ENCODE peak calls at places on chromosomes 7 and 10, in five cellular contexts. C, O, R, J and Y are unnamed samples.

GRCh38 chr10:23448802-23449570 is 10.1 kb downstream of the OTUD1 start:
- DNase-seq in C (no peak), O (peak), R (no peak), J (peak), Y (peak)

GRCh38 chr10:75967491-75967890 is 536.1 kb downstream of the LRMDA start:
- DNase-seq in C (no peak), O (no peak), R (no peak), J (no peak), Y (no peak)

GRCh38 chr10:20744851-20745250 is 152.3 kb downstream of the NEBL start:
- DNase-seq in C (no peak), O (no peak), R (no peak), J (no peak), Y (no peak)

GRCh38 chr10:91983403-91983802 is 59.8 kb downstream of the BTAF1 start:
- DNase-seq in C (no peak), O (no peak), R (no peak), J (no peak), Y (no peak)

GRCh38 chr7:42883950-42884349 is 27.9 kb downstream of the C7orf25 start:
- DNase-seq in C (peak), O (no peak), R (no peak), J (no peak), Y (peak)

GRCh38 chr10:34505338-34505737 is 309.8 kb downstream of the PARD3 start:
- DNase-seq in C (no peak), O (no peak), R (no peak), J (no peak), Y (no peak)

GRCh38 chr10:30062090-30062489 is 2.7 kb upstream of the JCAD start:
- DNase-seq in C (no peak), O (no peak), R (no peak), J (no peak), Y (no peak)

GRCh38 chr7:50838675-50839377 is 56.1 kb upstream of the GRB10 start:
- DNase-seq in C (no peak), O (no peak), R (peak), J (no peak), Y (no peak)

GRCh38 chr7:11831383-11831726 is 643 bp downstream of the THSD7A start:
- DNase-seq in C (no peak), O (no peak), R (no peak), J (no peak), Y (no peak)

GRCh38 chr7:133529861-133530260 is 277.0 kb downstream of the EXOC4 start:
- DNase-seq in C (no peak), O (no peak), R (no peak), J (no peak), Y (no peak)

GRCh38 chr7:157047148-157047547 is 36.7 kb upstream of the MNX1 start:
- DNase-seq in C (no peak), O (no peak), R (peak), J (no peak), Y (no peak)

GRCh38 chr10:7826971-7827370 is 8.7 kb downstream of the TAF3 start:
- DNase-seq in C (no peak), O (no peak), R (peak), J (no peak), Y (no peak)

GRCh38 chr7:103524042-103524907 is 78.3 kb upstream of the SLC26A5 start:
- DNase-seq in C (no peak), O (peak), R (no peak), J (peak), Y (peak)

GRCh38 chr10:11678074-11678793 is 63.9 kb upstream of the ECHDC3 start:
- DNase-seq in C (no peak), O (peak), R (no peak), J (peak), Y (peak)

GRCh38 chr10:59887972-59888640 is 18.2 kb downstream of the CCDC6 start:
- DNase-seq in C (no peak), O (no peak), R (no peak), J (no peak), Y (no peak)
- H3K4me3 ChIP-seq in C (no peak), O (no peak), R (no peak), J (no peak), Y (no peak)

DNA sequence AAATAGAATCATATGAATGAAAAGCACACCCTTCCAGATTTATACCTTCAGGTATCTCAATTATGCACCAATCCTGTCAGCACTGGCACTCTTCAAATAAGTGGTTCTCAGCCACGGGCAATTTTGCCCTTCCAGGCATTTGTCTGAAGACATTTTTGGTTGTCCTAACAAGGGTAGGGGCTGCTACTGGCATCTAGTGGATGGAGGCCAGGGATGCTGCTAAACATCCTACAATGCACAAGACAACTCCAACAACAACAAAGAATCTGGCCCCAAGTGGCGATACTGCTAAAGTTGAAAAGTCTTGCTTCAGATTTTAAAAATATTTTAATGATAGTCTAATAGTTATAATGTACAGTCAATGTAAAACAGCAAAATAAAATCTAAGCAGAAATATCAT is 16.1 kb downstream of the CCDC186 start:
- DNase-seq in C (no peak), O (no peak), R (no peak), J (no peak), Y (no peak)
- TF ChIP-seq CTCF in C (no peak), O (no peak), R (no peak), J (no peak), Y (no peak)

GRCh38 chr10:120087109-120087508 is 194.6 kb downstream of the SEC23IP start:
- DNase-seq in C (no peak), O (no peak), R (no peak), J (no peak), Y (no peak)
- H3K4me3 ChIP-seq in C (no peak), O (no peak), R (no peak), J (no peak), Y (no peak)

DNA sequence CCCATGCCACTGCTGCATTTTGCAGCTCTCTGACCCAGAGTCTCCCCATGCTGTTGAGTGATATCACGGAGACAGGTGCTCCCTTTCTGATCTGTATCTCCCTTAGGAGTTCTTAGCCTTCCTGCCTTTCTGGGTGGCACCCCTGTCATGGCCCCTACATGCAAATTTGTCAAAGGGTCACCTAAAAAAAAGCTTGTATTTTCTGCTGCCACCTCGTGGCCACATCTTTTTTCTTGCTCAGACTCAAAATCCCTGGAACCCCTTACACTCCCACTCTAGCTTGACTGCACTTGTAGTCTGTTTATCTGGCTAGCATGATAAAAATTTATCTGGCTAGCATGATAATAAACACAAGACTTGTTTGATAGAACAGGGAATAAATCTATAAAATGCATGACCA is 809.1 kb downstream of the SORCS1 start:
- DNase-seq in C (no peak), O (no peak), R (no peak), J (no peak), Y (peak)
- TF ChIP-seq CTCF in C (no peak), O (peak), R (no peak), J (no peak), Y (no peak)

GRCh38 chr7:85126383-85126782 is 60.5 kb downstream of the SEMA3D start:
- DNase-seq in C (no peak), O (no peak), R (no peak), J (no peak), Y (no peak)

GRCh38 chr7:85119934-85120333 is 66.9 kb downstream of the SEMA3D start:
- DNase-seq in C (no peak), O (no peak), R (no peak), J (no peak), Y (no peak)

GRCh38 chr7:85130702-85131101 is 56.2 kb downstream of the SEMA3D start:
- DNase-seq in C (no peak), O (no peak), R (peak), J (no peak), Y (no peak)

GRCh38 chr7:85125679-85126078 is 61.2 kb downstream of the SEMA3D start:
- DNase-seq in C (no peak), O (no peak), R (no peak), J (no peak), Y (no peak)

DNA sequence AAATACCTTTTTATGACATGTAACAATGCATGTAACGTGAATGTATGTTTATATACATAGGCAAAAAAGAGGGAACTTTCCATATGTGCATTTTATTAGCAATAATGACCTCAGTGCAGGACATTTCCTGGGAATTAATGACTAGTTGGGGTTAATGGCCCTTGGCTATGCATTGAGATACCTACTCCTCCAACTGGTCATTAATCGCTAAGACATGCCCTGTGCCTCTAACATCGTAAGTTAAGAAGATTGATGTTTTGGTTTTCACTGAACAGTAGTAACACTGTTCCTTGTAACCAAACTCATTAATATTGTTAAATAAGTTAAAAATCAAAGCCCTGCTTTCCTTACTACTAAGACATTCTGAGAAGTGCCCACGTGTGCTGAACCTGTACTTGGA is 61.7 kb downstream of the SEMA3D start:
- DNase-seq in C (no peak), O (no peak), R (no peak), J (no peak), Y (no peak)
- H3K4me3 ChIP-seq in C (no peak), O (no peak), R (no peak), J (no peak), Y (no peak)

GRCh38 chr10:81914736-81915510 is 39.9 kb downstream of the NRG3 start:
- DNase-seq in C (no peak), O (no peak), R (no peak), J (no peak), Y (no peak)

GRCh38 chr10:81917666-81918065 is 42.7 kb downstream of the NRG3 start:
- DNase-seq in C (no peak), O (no peak), R (no peak), J (no peak), Y (no peak)

GRCh38 chr10:81915517-81915916 is 40.5 kb downstream of the NRG3 start:
- DNase-seq in C (no peak), O (no peak), R (no peak), J (no peak), Y (no peak)

GRCh38 chr10:81918766-81919165 is 43.8 kb downstream of the NRG3 start:
- DNase-seq in C (no peak), O (no peak), R (no peak), J (no peak), Y (no peak)

GRCh38 chr10:81920213-81920829 is 45.3 kb downstream of the NRG3 start:
- DNase-seq in C (no peak), O (peak), R (no peak), J (no peak), Y (peak)
- TF ChIP-seq CTCF in C (no peak), O (peak), R (peak), J (peak), Y (peak)

GRCh38 chr7:30313348-30313747 is 29.0 kb downstream of the ZNRF2 start:
- DNase-seq in C (no peak), O (no peak), R (no peak), J (no peak), Y (no peak)

GRCh38 chr7:30313793-30314192 is 29.4 kb downstream of the ZNRF2 start:
- DNase-seq in C (no peak), O (no peak), R (no peak), J (no peak), Y (no peak)

GRCh38 chr7:30312186-30312585 is 27.8 kb downstream of the ZNRF2 start:
- DNase-seq in C (no peak), O (no peak), R (no peak), J (no peak), Y (no peak)

GRCh38 chr7:30310674-30311362 is 26.4 kb downstream of the ZNRF2 start:
- DNase-seq in C (no peak), O (no peak), R (no peak), J (no peak), Y (no peak)

GRCh38 chr7:30315589-30315988 is 31.2 kb downstream of the ZNRF2 start:
- DNase-seq in C (no peak), O (no peak), R (no peak), J (no peak), Y (no peak)
- H3K4me3 ChIP-seq in C (no peak), O (no peak), R (no peak), J (no peak), Y (no peak)